ENCODE peak calls at places on chromosomes 12 and 14, in nine cellular contexts. One of them, this sample, is unnamed.

GRCh38 chr14:54489731-54490447 is 1.1 kb upstream of the GMFB start:
- DNase-seq in brain microvascular endothelial cell: no peak
- DNase-seq in sigmoid colon: no peak
- DNase-seq in fibroblast of the aortic adventitia: no peak
- DNase-seq in endothelial cell of umbilical vein: no peak
- DNase-seq in Panc1: no peak
- DNase-seq in GM20000: no peak
- DNase-seq in testis: no peak
- DNase-seq in fibroblast of pulmonary artery: no peak
- DNase-seq in this sample: no peak

GRCh38 chr12:104792570-104792969 is 165.5 kb downstream of the SLC41A2 start:
- DNase-seq in brain microvascular endothelial cell: peak
- DNase-seq in sigmoid colon: peak
- DNase-seq in fibroblast of the aortic adventitia: peak
- DNase-seq in endothelial cell of umbilical vein: peak
- DNase-seq in Panc1: no peak
- DNase-seq in GM20000: no peak
- DNase-seq in testis: no peak
- DNase-seq in fibroblast of pulmonary artery: peak
- DNase-seq in this sample: no peak

GRCh38 chr12:79936670-79937069 is 1.8 kb upstream of the PPP1R12A start:
- DNase-seq in brain microvascular endothelial cell: no peak
- DNase-seq in sigmoid colon: no peak
- DNase-seq in fibroblast of the aortic adventitia: no peak
- DNase-seq in endothelial cell of umbilical vein: peak
- DNase-seq in Panc1: no peak
- DNase-seq in GM20000: no peak
- DNase-seq in testis: no peak
- DNase-seq in fibroblast of pulmonary artery: no peak
- DNase-seq in this sample: no peak

GRCh38 chr12:65868133-65868705 is 43.9 kb downstream of the HMGA2 start:
- DNase-seq in brain microvascular endothelial cell: peak
- DNase-seq in sigmoid colon: no peak
- DNase-seq in fibroblast of the aortic adventitia: peak
- DNase-seq in endothelial cell of umbilical vein: peak
- DNase-seq in Panc1: no peak
- DNase-seq in GM20000: no peak
- DNase-seq in testis: no peak
- DNase-seq in fibroblast of pulmonary artery: peak
- DNase-seq in this sample: no peak

GRCh38 chr14:90871605-90872233 is 55.5 kb upstream of the TTC7B start:
- DNase-seq in brain microvascular endothelial cell: no peak
- DNase-seq in sigmoid colon: no peak
- DNase-seq in fibroblast of the aortic adventitia: peak
- DNase-seq in endothelial cell of umbilical vein: peak
- DNase-seq in Panc1: no peak
- DNase-seq in GM20000: no peak
- DNase-seq in testis: no peak
- DNase-seq in fibroblast of pulmonary artery: peak
- DNase-seq in this sample: no peak

GRCh38 chr14:93008381-93008780 is 85.4 kb downstream of the CHGA start:
- DNase-seq in brain microvascular endothelial cell: no peak
- DNase-seq in sigmoid colon: peak
- DNase-seq in fibroblast of the aortic adventitia: peak
- DNase-seq in endothelial cell of umbilical vein: peak
- DNase-seq in Panc1: no peak
- DNase-seq in GM20000: no peak
- DNase-seq in testis: peak
- DNase-seq in fibroblast of pulmonary artery: peak
- DNase-seq in this sample: no peak

GRCh38 chr12:111715242-111715641 is 29.4 kb downstream of the ACAD10 start:
- DNase-seq in brain microvascular endothelial cell: peak
- DNase-seq in sigmoid colon: no peak
- DNase-seq in fibroblast of the aortic adventitia: no peak
- DNase-seq in endothelial cell of umbilical vein: peak
- DNase-seq in Panc1: no peak
- DNase-seq in GM20000: no peak
- DNase-seq in testis: no peak
- DNase-seq in fibroblast of pulmonary artery: no peak
- DNase-seq in this sample: no peak

GRCh38 chr12:53518381-53518780 is 11.1 kb upstream of the NPFF start:
- DNase-seq in brain microvascular endothelial cell: no peak
- DNase-seq in sigmoid colon: no peak
- DNase-seq in fibroblast of the aortic adventitia: peak
- DNase-seq in endothelial cell of umbilical vein: no peak
- DNase-seq in Panc1: no peak
- DNase-seq in GM20000: no peak
- DNase-seq in testis: no peak
- DNase-seq in fibroblast of pulmonary artery: peak
- DNase-seq in this sample: no peak

GRCh38 chr12:119780786-119781434 is 96.2 kb downstream of the CIT start:
- DNase-seq in brain microvascular endothelial cell: peak
- DNase-seq in sigmoid colon: no peak
- DNase-seq in fibroblast of the aortic adventitia: peak
- DNase-seq in endothelial cell of umbilical vein: peak
- DNase-seq in Panc1: no peak
- DNase-seq in GM20000: no peak
- DNase-seq in testis: peak
- DNase-seq in fibroblast of pulmonary artery: peak
- DNase-seq in this sample: peak

DNA sequence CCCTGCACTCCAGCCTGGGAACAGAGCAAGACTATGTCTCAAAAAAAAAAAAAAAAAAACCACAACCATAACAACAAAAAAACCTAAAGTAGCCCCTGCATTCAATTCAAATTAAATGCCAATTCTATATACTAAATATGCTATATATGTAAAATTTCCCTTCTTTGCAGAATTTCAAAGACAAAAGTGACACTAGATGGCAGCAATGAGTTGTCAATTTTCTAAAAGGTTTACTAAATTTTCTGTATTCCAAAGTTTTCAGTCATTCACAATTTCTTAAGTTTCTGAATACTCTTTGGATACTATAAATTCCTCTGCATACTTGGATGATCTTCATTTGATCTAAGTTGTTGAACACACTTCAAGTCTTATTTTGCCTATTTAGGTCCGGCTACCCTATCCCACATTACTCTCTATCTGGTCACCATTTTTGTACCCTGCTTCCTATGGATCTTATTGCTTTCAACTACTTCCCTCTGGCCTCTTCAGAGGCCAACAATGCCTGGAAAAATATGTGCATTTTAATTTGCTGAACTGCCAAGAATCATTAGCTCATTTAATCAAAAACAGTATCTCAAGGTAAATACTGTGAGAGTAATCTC is 27.9 kb downstream of the HNRNPC start:
- DNase-seq in brain microvascular endothelial cell: no peak
- DNase-seq in sigmoid colon: no peak
- DNase-seq in fibroblast of the aortic adventitia: peak
- DNase-seq in endothelial cell of umbilical vein: peak
- DNase-seq in Panc1: no peak
- DNase-seq in GM20000: no peak
- DNase-seq in testis: no peak
- DNase-seq in fibroblast of pulmonary artery: peak
- DNase-seq in this sample: no peak
- TF ChIP-seq CTCF in brain microvascular endothelial cell: no peak
- TF ChIP-seq CTCF in sigmoid colon: no peak
- TF ChIP-seq CTCF in fibroblast of the aortic adventitia: peak
- TF ChIP-seq CTCF in endothelial cell of umbilical vein: no peak
- TF ChIP-seq CTCF in Panc1: peak
- TF ChIP-seq CTCF in GM20000: no peak
- TF ChIP-seq CTCF in testis: no peak
- TF ChIP-seq CTCF in fibroblast of pulmonary artery: peak
- TF ChIP-seq CTCF in this sample: peak

GRCh38 chr14:71647086-71647784 is 285.0 kb upstream of the RGS6 start:
- DNase-seq in brain microvascular endothelial cell: no peak
- DNase-seq in sigmoid colon: no peak
- DNase-seq in fibroblast of the aortic adventitia: no peak
- DNase-seq in endothelial cell of umbilical vein: no peak
- DNase-seq in Panc1: no peak
- DNase-seq in GM20000: no peak
- DNase-seq in testis: no peak
- DNase-seq in fibroblast of pulmonary artery: no peak
- DNase-seq in this sample: no peak

GRCh38 chr14:71651228-71651627 is 281.0 kb upstream of the RGS6 start:
- DNase-seq in brain microvascular endothelial cell: peak
- DNase-seq in sigmoid colon: no peak
- DNase-seq in fibroblast of the aortic adventitia: peak
- DNase-seq in endothelial cell of umbilical vein: peak
- DNase-seq in Panc1: no peak
- DNase-seq in GM20000: no peak
- DNase-seq in testis: no peak
- DNase-seq in fibroblast of pulmonary artery: peak
- DNase-seq in this sample: no peak

GRCh38 chr14:71648725-71649124 is 283.5 kb upstream of the RGS6 start:
- DNase-seq in brain microvascular endothelial cell: no peak
- DNase-seq in sigmoid colon: no peak
- DNase-seq in fibroblast of the aortic adventitia: no peak
- DNase-seq in endothelial cell of umbilical vein: no peak
- DNase-seq in Panc1: no peak
- DNase-seq in GM20000: no peak
- DNase-seq in testis: no peak
- DNase-seq in fibroblast of pulmonary artery: no peak
- DNase-seq in this sample: no peak

GRCh38 chr14:71652368-71652767 is 279.9 kb upstream of the RGS6 start:
- DNase-seq in brain microvascular endothelial cell: no peak
- DNase-seq in sigmoid colon: no peak
- DNase-seq in fibroblast of the aortic adventitia: no peak
- DNase-seq in endothelial cell of umbilical vein: no peak
- DNase-seq in Panc1: no peak
- DNase-seq in GM20000: no peak
- DNase-seq in testis: no peak
- DNase-seq in fibroblast of pulmonary artery: no peak
- DNase-seq in this sample: no peak

DNA sequence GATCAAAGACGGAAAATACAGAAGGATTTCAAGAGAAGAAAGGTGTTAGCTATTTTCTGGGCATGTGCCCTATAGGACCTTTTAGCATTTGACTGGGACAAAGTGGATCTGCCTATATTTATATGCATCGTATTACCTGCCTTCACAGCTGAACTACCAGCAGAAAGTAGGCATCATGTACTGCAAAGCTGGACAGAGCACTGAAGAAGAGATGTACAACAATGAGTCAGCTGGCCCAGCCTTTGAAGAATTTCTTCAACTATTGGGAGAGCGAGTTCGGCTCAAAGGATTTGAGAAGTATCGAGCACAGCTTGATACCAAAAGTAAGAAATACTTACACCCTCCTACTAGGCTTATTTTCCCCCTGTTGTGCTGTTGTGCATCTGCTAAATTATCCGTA is 282.0 kb upstream of the RGS6 start:
- DNase-seq in brain microvascular endothelial cell: peak
- DNase-seq in sigmoid colon: no peak
- DNase-seq in fibroblast of the aortic adventitia: no peak
- DNase-seq in endothelial cell of umbilical vein: peak
- DNase-seq in Panc1: no peak
- DNase-seq in GM20000: no peak
- DNase-seq in testis: no peak
- DNase-seq in fibroblast of pulmonary artery: no peak
- DNase-seq in this sample: no peak
- TF ChIP-seq CTCF in brain microvascular endothelial cell: no peak
- TF ChIP-seq CTCF in sigmoid colon: no peak
- TF ChIP-seq CTCF in fibroblast of the aortic adventitia: no peak
- TF ChIP-seq CTCF in endothelial cell of umbilical vein: no peak
- TF ChIP-seq CTCF in Panc1: no peak
- TF ChIP-seq CTCF in GM20000: no peak
- TF ChIP-seq CTCF in testis: no peak
- TF ChIP-seq CTCF in fibroblast of pulmonary artery: no peak
- TF ChIP-seq CTCF in this sample: no peak

DNA sequence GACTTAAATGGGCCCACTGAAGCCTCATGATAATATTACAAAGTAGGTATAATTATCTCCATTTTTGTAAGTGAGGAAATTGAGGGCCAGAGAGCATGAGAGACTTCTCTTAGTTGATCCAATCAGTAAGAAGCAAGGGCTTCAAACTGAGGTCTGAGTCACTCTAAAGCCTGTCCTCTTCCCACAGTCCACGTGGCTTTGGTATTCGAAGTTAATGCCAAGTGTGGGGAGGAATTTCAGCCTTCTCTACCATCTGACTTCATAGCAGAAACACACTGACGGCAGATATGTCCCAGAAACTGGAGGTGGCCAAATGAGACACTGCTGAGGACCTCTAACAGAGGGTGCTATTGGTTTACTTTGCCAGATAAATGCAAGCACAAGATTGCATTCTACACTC is 114.4 kb upstream of the OVCH1 start:
- DNase-seq in brain microvascular endothelial cell: peak
- DNase-seq in sigmoid colon: no peak
- DNase-seq in fibroblast of the aortic adventitia: peak
- DNase-seq in endothelial cell of umbilical vein: no peak
- DNase-seq in Panc1: no peak
- DNase-seq in GM20000: no peak
- DNase-seq in testis: no peak
- DNase-seq in fibroblast of pulmonary artery: peak
- DNase-seq in this sample: no peak
- TF ChIP-seq CTCF in brain microvascular endothelial cell: no peak
- TF ChIP-seq CTCF in sigmoid colon: no peak
- TF ChIP-seq CTCF in fibroblast of the aortic adventitia: no peak
- TF ChIP-seq CTCF in endothelial cell of umbilical vein: no peak
- TF ChIP-seq CTCF in Panc1: no peak
- TF ChIP-seq CTCF in GM20000: no peak
- TF ChIP-seq CTCF in testis: no peak
- TF ChIP-seq CTCF in fibroblast of pulmonary artery: no peak
- TF ChIP-seq CTCF in this sample: no peak

GRCh38 chr12:48340891-48341290 is 9.8 kb downstream of the ZNF641 start:
- DNase-seq in brain microvascular endothelial cell: no peak
- DNase-seq in sigmoid colon: no peak
- DNase-seq in fibroblast of the aortic adventitia: no peak
- DNase-seq in endothelial cell of umbilical vein: no peak
- DNase-seq in Panc1: no peak
- DNase-seq in GM20000: no peak
- DNase-seq in testis: no peak
- DNase-seq in fibroblast of pulmonary artery: peak
- DNase-seq in this sample: no peak

GRCh38 chr12:48334807-48335206 is 15.9 kb downstream of the ZNF641 start:
- DNase-seq in brain microvascular endothelial cell: no peak
- DNase-seq in sigmoid colon: no peak
- DNase-seq in fibroblast of the aortic adventitia: no peak
- DNase-seq in endothelial cell of umbilical vein: no peak
- DNase-seq in Panc1: no peak
- DNase-seq in GM20000: no peak
- DNase-seq in testis: no peak
- DNase-seq in fibroblast of pulmonary artery: no peak
- DNase-seq in this sample: no peak

GRCh38 chr12:48336066-48336465 is 14.7 kb downstream of the ZNF641 start:
- DNase-seq in brain microvascular endothelial cell: no peak
- DNase-seq in sigmoid colon: no peak
- DNase-seq in fibroblast of the aortic adventitia: no peak
- DNase-seq in endothelial cell of umbilical vein: no peak
- DNase-seq in Panc1: no peak
- DNase-seq in GM20000: no peak
- DNase-seq in testis: no peak
- DNase-seq in fibroblast of pulmonary artery: no peak
- DNase-seq in this sample: no peak

GRCh38 chr12:48331389-48331788 is 19.3 kb downstream of the ZNF641 start:
- DNase-seq in brain microvascular endothelial cell: no peak
- DNase-seq in sigmoid colon: no peak
- DNase-seq in fibroblast of the aortic adventitia: no peak
- DNase-seq in endothelial cell of umbilical vein: no peak
- DNase-seq in Panc1: no peak
- DNase-seq in GM20000: no peak
- DNase-seq in testis: no peak
- DNase-seq in fibroblast of pulmonary artery: no peak
- DNase-seq in this sample: no peak

GRCh38 chr12:48336564-48336963 is 14.2 kb downstream of the ZNF641 start:
- DNase-seq in brain microvascular endothelial cell: no peak
- DNase-seq in sigmoid colon: no peak
- DNase-seq in fibroblast of the aortic adventitia: no peak
- DNase-seq in endothelial cell of umbilical vein: no peak
- DNase-seq in Panc1: no peak
- DNase-seq in GM20000: no peak
- DNase-seq in testis: no peak
- DNase-seq in fibroblast of pulmonary artery: peak
- DNase-seq in this sample: peak
- TF ChIP-seq CTCF in brain microvascular endothelial cell: peak
- TF ChIP-seq CTCF in sigmoid colon: no peak
- TF ChIP-seq CTCF in fibroblast of the aortic adventitia: no peak
- TF ChIP-seq CTCF in endothelial cell of umbilical vein: peak
- TF ChIP-seq CTCF in Panc1: peak
- TF ChIP-seq CTCF in GM20000: no peak
- TF ChIP-seq CTCF in testis: no peak
- TF ChIP-seq CTCF in fibroblast of pulmonary artery: peak
- TF ChIP-seq CTCF in this sample: no peak

This sample was measured in WTC11.